ENCODE peak calls at places on chromosomes 2 and 18, in eight cellular contexts. L, I, V, T, H, K, Y and Q are unnamed samples. For H3K4me1, the result is how much of the 10 kb centered on the place peaks cover.

GRCh38 chr2:224357098-224357901 is 44.6 kb downstream of the FAM124B start:
- DNase-seq in L (peak), I (peak), V (no peak), T (peak), H (no peak), K (peak), Y (peak), Q (peak)

GRCh38 chr2:71784734-71785549 is 331.6 kb downstream of the DYSF start:
- DNase-seq in L (no peak), I (peak), V (no peak), T (peak), H (no peak), K (no peak), Y (no peak), Q (no peak)

GRCh38 chr2:24304098-24304497 is 56.2 kb downstream of the ITSN2 start:
- DNase-seq in L (peak), I (no peak), V (peak), T (peak), H (peak), K (peak), Y (peak), Q (peak)

GRCh38 chr2:221635949-221636348 is 63.8 kb upstream of the EPHA4 start:
- DNase-seq in L (peak), I (peak), V (no peak), T (no peak), H (no peak), K (no peak), Y (no peak), Q (no peak)

GRCh38 chr2:191352536-191352935 is 107.3 kb downstream of the MYO1B start:
- DNase-seq in L (no peak), I (peak), V (no peak), T (peak), H (no peak), K (no peak), Y (no peak), Q (no peak)

GRCh38 chr18:41756141-41756540 is 198.9 kb upstream of the PIK3C3 start:
- DNase-seq in L (no peak), I (no peak), V (no peak), T (no peak), H (no peak), K (no peak), Y (no peak), Q (no peak)

GRCh38 chr2:3211256-3211970 is 166.2 kb downstream of the EIPR1 start:
- DNase-seq in L (no peak), I (no peak), V (no peak), T (no peak), H (no peak), K (no peak), Y (no peak), Q (no peak)

GRCh38 chr18:44356566-44357157 is 324.0 kb upstream of the SETBP1 start:
- DNase-seq in L (no peak), I (no peak), V (no peak), T (no peak), H (no peak), K (no peak), Y (no peak), Q (no peak)

GRCh38 chr2:190997516-190998113 is 16.4 kb downstream of the STAT1 start:
- DNase-seq in L (no peak), I (no peak), V (no peak), T (no peak), H (no peak), K (no peak), Y (no peak), Q (no peak)

GRCh38 chr2:159715451-159715850 is 3.1 kb downstream of the MARCHF7 start:
- DNase-seq in L (no peak), I (peak), V (no peak), T (peak), H (no peak), K (no peak), Y (no peak), Q (no peak)

GRCh38 chr2:239267411-239267941 is 133.3 kb downstream of the HDAC4 start:
- DNase-seq in L (peak), I (peak), V (peak), T (peak), H (peak), K (peak), Y (peak), Q (peak)

GRCh38 chr2:127589358-127589757 is 53.9 kb downstream of the MYO7B start:
- DNase-seq in L (no peak), I (no peak), V (peak), T (no peak), H (no peak), K (no peak), Y (no peak), Q (no peak)

GRCh38 chr2:180690611-180691010 is 289.8 kb upstream of the UBE2E3 start:
- DNase-seq in L (no peak), I (peak), V (no peak), T (peak), H (no peak), K (no peak), Y (no peak), Q (no peak)

GRCh38 chr2:71894266-71894665 is 253.4 kb downstream of the CYP26B1 start:
- DNase-seq in L (no peak), I (no peak), V (no peak), T (no peak), H (no peak), K (no peak), Y (no peak), Q (no peak)

GRCh38 chr2:152694161-152694661 is 23.1 kb downstream of the PRPF40A start:
- DNase-seq in L (no peak), I (no peak), V (no peak), T (no peak), H (no peak), K (no peak), Y (peak), Q (no peak)

DNA sequence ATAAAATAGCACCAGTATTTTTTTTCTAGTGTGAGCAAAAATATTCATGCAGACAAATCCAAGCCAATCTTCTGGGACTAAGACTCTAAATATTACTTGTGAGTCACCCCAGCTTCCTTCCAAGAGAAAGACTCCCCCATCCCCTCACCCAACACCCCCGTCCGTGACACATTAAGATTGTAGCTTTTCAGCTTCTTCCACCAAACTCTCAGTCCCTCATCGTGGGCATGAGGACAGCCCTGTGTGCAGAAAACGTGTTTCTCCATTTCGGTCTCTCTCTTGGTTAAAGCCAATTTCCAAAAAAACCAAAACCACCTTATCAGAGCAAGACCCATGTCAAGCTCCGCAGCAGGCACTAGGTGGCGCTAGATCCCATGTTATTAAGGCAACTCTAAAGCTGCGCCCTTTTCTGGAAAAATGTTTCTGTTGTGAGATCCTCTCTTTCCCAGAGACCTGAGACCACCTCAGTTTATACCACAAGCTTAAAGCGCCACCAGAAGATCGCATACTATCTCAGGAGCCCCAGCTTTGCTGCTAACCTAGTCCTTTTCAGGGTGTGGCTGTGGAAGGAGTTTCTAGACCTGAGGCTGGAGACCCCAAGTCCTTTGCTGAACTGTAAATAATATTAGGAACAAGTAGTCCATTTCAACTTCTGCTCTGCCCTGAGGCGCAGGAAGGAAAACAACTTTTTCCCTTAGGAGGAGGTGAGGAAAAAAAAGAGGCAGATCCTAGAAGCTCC is 123.1 kb upstream of the LGALSL start:
- DNase-seq in L (peak), I (peak), V (peak), T (peak), H (peak), K (peak), Y (peak), Q (peak)
- H3K4me3 ChIP-seq in L (no peak), I (peak), V (no peak), T (no peak), H (peak), K (no peak), Y (peak), Q (no peak)

DNA sequence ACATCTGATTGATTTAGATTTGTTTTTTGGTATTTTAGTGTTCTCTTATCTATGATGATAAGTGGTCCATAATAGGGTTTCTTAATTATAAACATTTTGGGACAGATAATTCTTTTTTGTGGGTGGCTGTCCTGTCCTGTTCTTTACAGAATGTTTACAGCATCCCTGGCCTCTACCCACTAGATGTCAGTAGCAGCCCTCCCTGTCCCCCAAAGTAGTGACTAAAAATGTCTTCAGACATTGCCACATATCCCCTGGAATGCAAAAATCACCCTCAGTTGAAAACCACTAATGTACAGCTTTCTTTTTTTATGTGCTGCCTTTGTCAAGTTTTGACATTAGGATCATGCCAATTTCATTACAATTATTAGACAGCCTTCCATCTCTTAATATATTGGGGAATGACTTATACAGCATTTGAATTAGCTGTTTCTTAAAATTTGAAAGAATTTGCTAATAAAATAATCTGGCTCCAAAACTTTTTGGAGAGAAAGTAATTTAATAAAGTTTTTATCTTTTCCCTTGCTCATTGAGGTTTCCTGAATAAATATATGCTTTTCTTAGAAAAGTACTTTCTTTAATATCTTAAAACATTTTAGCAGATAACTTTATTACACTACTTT is 19.5 kb downstream of the WIPF1 start:
- DNase-seq in L (no peak), I (peak), V (no peak), T (peak), H (no peak), K (no peak), Y (no peak), Q (no peak)
- H3K4me1 ChIP-seq in L (under half), I (under half), V (under half), T (under half), H (under half), K (under half), Y (under half), Q (under half)

GRCh38 chr2:232699110-232699509 is 2.0 kb downstream of the GIGYF2 start:
- DNase-seq in L (no peak), I (peak), V (no peak), T (peak), H (no peak), K (no peak), Y (no peak), Q (peak)
- H3K4me3 ChIP-seq in L (no peak), I (peak), V (no peak), T (peak), H (peak), K (no peak), Y (peak), Q (peak)

DNA sequence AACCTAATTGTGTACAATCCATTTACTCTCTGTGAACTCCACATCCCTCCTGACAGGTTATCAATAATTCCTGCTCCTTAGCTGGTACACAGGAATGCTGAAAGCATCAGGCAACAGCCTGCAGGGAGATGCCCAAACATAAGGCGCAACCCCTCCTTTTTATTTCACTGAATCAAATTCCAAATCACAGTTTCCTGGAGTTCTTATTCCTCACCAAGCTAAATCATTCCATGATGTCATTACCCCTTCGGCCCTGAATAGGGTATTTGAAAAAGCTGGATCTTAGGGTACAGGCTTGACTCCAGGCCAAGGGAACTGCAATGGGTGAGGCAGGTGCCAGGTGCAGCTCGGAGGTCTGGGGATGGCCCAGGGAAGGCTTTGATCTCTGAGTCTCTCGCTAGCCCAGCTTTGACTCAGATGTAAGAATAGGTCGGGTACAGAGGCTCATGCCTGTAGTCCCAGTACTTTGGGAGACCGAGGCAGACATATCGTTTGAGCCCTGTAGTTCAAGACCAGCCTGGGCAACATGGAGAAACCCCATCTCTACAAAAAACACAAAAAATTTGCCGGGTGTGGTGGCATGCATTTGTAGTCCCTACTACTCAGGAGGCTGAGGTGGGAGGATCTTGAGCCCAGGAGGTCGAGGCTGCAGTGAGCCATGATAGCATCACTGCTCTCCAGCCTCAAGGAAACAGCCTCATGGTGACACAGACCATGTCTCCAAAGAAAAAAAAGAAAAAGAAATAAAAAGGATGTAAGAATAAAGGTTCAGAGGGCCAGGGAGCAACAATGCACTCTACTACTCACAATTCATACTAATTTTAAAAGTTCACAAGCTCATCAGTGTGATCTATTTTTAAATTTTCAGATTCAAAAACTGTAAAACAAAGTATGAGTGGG is 6.8 kb downstream of the FHL2 start:
- DNase-seq in L (no peak), I (no peak), V (no peak), T (no peak), H (no peak), K (peak), Y (no peak), Q (no peak)
- H3K4me1 ChIP-seq in L (under half), I (half or more), V (under half), T (half or more), H (half or more), K (under half), Y (under half), Q (under half)

DNA sequence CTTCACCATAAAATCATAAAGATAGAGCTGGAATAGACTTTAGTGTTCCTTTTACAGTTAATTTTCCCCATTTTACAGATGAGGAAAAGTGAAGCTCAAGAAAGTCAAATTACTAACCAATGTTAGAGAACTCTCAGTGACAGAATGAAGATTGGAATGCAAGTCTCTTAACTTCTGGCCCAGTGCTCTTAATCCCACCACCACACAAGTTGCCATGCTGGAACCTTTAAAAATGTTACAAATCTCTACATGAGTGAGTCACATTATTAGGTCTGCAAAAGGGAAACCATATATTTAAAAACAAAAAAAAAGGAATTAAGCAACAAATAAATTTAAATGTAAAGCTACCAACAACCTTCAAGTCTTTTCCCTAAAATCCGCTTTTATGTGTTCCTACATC is 3.5 kb downstream of the NCKAP1 start:
- DNase-seq in L (no peak), I (no peak), V (no peak), T (no peak), H (no peak), K (no peak), Y (no peak), Q (no peak)
- H3K4me3 ChIP-seq in L (no peak), I (peak), V (no peak), T (peak), H (peak), K (no peak), Y (no peak), Q (no peak)

GRCh38 chr2:25323042-25323514 is 18.6 kb downstream of the DNMT3A start:
- DNase-seq in L (no peak), I (no peak), V (peak), T (no peak), H (no peak), K (peak), Y (no peak), Q (no peak)
- H3K4me1 ChIP-seq in L (under half), I (under half), V (under half), T (under half), H (under half), K (under half), Y (under half), Q (under half)

GRCh38 chr2:42132966-42133641 is 36.0 kb upstream of the EML4 start:
- DNase-seq in L (peak), I (peak), V (peak), T (peak), H (peak), K (peak), Y (peak), Q (peak)
- H3K4me3 ChIP-seq in L (no peak), I (peak), V (no peak), T (no peak), H (peak), K (no peak), Y (peak), Q (no peak)